ENCODE peak calls at places on chromosomes 7 and 10, in five cellular contexts. One of them, this sample, is unnamed.
A peak's percentile ranks its signal among the peaks of the same experiment; 100 is the strongest.

GRCh38 chr10:59016043-59016442 is 160.4 kb upstream of the PHYHIPL start:
- DNase-seq in AG20443: no peak
- DNase-seq in Kasumi-1: no peak
- DNase-seq in NCI-H345: no peak
- DNase-seq in HCT116: no peak
- DNase-seq in this sample: no peak

GRCh38 chr7:46286346-46286745 is 365.3 kb upstream of the IGFBP3 start:
- DNase-seq in AG20443: no peak
- DNase-seq in Kasumi-1: no peak
- DNase-seq in NCI-H345: no peak
- DNase-seq in HCT116: no peak
- DNase-seq in this sample: no peak

GRCh38 chr7:106503626-106504025 is 157.3 kb downstream of the CCDC71L start:
- DNase-seq in Kasumi-1: no peak
- DNase-seq in NCI-H345: no peak
- DNase-seq in AG20443: no peak
- DNase-seq in HCT116: no peak
- DNase-seq in this sample: no peak

GRCh38 chr10:119304541-119304940 is 97.2 kb downstream of the GRK5 start:
- DNase-seq in AG20443: no peak
- DNase-seq in Kasumi-1: no peak
- DNase-seq in HCT116: no peak
- DNase-seq in NCI-H345: no peak
- DNase-seq in this sample: no peak

GRCh38 chr7:11343818-11344413 is 370.2 kb downstream of the PHF14 start:
- DNase-seq in AG20443: peak; percentile 37
- DNase-seq in NCI-H345: peak; percentile 76
- DNase-seq in Kasumi-1: peak; percentile 20
- DNase-seq in HCT116: peak; percentile 22
- DNase-seq in this sample: peak; percentile 33

GRCh38 chr7:15889501-15889900 is 203.0 kb upstream of the MEOX2 start:
- DNase-seq in HCT116: peak; percentile 15
- DNase-seq in NCI-H345: no peak
- DNase-seq in Kasumi-1: peak; percentile 6
- DNase-seq in AG20443: peak; percentile 34
- DNase-seq in this sample: no peak

GRCh38 chr7:93097388-93097787 is 20.4 kb downstream of the SAMD9 start:
- DNase-seq in NCI-H345: no peak
- DNase-seq in AG20443: no peak
- DNase-seq in HCT116: no peak
- DNase-seq in Kasumi-1: no peak
- DNase-seq in this sample: no peak

GRCh38 chr7:143003393-143004051 is 23.4 kb downstream of the OR9A2 start:
- DNase-seq in HCT116: peak; percentile 36
- DNase-seq in AG20443: peak; percentile 67
- DNase-seq in NCI-H345: peak; percentile 58
- DNase-seq in Kasumi-1: peak; percentile 83
- DNase-seq in this sample: peak; percentile 42

GRCh38 chr10:80473096-80473657 is 19.1 kb downstream of the TSPAN14 start:
- DNase-seq in AG20443: no peak
- DNase-seq in NCI-H345: no peak
- DNase-seq in Kasumi-1: no peak
- DNase-seq in HCT116: no peak
- DNase-seq in this sample: no peak

GRCh38 chr7:158910254-158911053 is 54.1 kb downstream of the DYNC2I1 start:
- DNase-seq in HCT116: no peak
- DNase-seq in NCI-H345: no peak
- DNase-seq in Kasumi-1: no peak
- DNase-seq in AG20443: no peak
- DNase-seq in this sample: no peak

GRCh38 chr7:142811154-142811737 is 40.5 kb downstream of the PRSS2 start:
- DNase-seq in AG20443: peak; percentile 52
- DNase-seq in HCT116: peak; percentile 39
- DNase-seq in NCI-H345: peak; percentile 41
- DNase-seq in Kasumi-1: peak; percentile 94
- DNase-seq in this sample: no peak

GRCh38 chr7:151410405-151411390 is 860 bp upstream of the WDR86 start:
- DNase-seq in HCT116: no peak
- DNase-seq in NCI-H345: peak; percentile 17
- DNase-seq in AG20443: no peak
- DNase-seq in Kasumi-1: no peak
- DNase-seq in this sample: no peak

GRCh38 chr10:14584643-14585042 is 190.1 kb downstream of the FAM107B start:
- DNase-seq in Kasumi-1: no peak
- DNase-seq in HCT116: no peak
- DNase-seq in AG20443: no peak
- DNase-seq in NCI-H345: no peak
- DNase-seq in this sample: no peak

GRCh38 chr7:46054290-46054689 is 133.2 kb upstream of the IGFBP3 start:
- DNase-seq in AG20443: no peak
- DNase-seq in HCT116: no peak
- DNase-seq in Kasumi-1: no peak
- DNase-seq in NCI-H345: no peak
- DNase-seq in this sample: no peak

GRCh38 chr10:85187047-85187446 is 858.7 kb downstream of the CCSER2 start:
- DNase-seq in HCT116: no peak
- DNase-seq in AG20443: no peak
- DNase-seq in NCI-H345: no peak
- DNase-seq in Kasumi-1: no peak
- DNase-seq in this sample: no peak

GRCh38 chr10:49518982-49519578 is 19.8 kb downstream of the ERCC6 start:
- DNase-seq in Kasumi-1: peak; percentile 81
- DNase-seq in AG20443: peak; percentile 71
- DNase-seq in HCT116: peak; percentile 32
- DNase-seq in NCI-H345: peak; percentile 39
- DNase-seq in this sample: no peak

GRCh38 chr7:50502001-50502684 is 52.0 kb upstream of the FIGNL1 start:
- DNase-seq in Kasumi-1: no peak
- DNase-seq in NCI-H345: no peak
- DNase-seq in AG20443: peak; percentile 94
- DNase-seq in HCT116: no peak
- DNase-seq in this sample: no peak

GRCh38 chr10:59346321-59346720 is 16.0 kb downstream of the FAM13C start:
- DNase-seq in NCI-H345: no peak
- DNase-seq in HCT116: no peak
- DNase-seq in AG20443: no peak
- DNase-seq in Kasumi-1: no peak
- DNase-seq in this sample: no peak

GRCh38 chr7:19972872-19973271 is 199.5 kb upstream of the TMEM196 start:
- DNase-seq in HCT116: no peak
- DNase-seq in AG20443: no peak
- DNase-seq in Kasumi-1: no peak
- DNase-seq in NCI-H345: no peak
- DNase-seq in this sample: no peak

GRCh38 chr10:48614481-48615383 is 9.9 kb upstream of the ARHGAP22 start:
- DNase-seq in NCI-H345: no peak
- DNase-seq in HCT116: no peak
- DNase-seq in AG20443: peak; percentile 63
- DNase-seq in Kasumi-1: peak; percentile 62
- DNase-seq in this sample: no peak

GRCh38 chr7:74362262-74362661 is 73.1 kb downstream of the CLIP2 start:
- DNase-seq in Kasumi-1: no peak
- DNase-seq in AG20443: no peak
- DNase-seq in HCT116: no peak
- DNase-seq in NCI-H345: no peak
- DNase-seq in this sample: no peak

GRCh38 chr10:118980135-118980865 is 49.2 kb upstream of the NANOS1 start:
- DNase-seq in NCI-H345: no peak
- DNase-seq in Kasumi-1: no peak
- DNase-seq in AG20443: no peak
- DNase-seq in HCT116: no peak
- DNase-seq in this sample: no peak

GRCh38 chr10:35416628-35417625 is 80.6 kb downstream of the CCNY start:
- DNase-seq in HCT116: no peak
- DNase-seq in AG20443: no peak
- DNase-seq in Kasumi-1: no peak
- DNase-seq in NCI-H345: no peak
- DNase-seq in this sample: peak; percentile 16

GRCh38 chr10:51462076-51462779 is 237.2 kb downstream of the CSTF2T start:
- DNase-seq in AG20443: no peak
- DNase-seq in Kasumi-1: no peak
- DNase-seq in HCT116: no peak
- DNase-seq in NCI-H345: no peak
- DNase-seq in this sample: no peak

GRCh38 chr10:77531441-77532001 is 106.1 kb downstream of the KCNMA1 start:
- DNase-seq in HCT116: peak; percentile 60
- DNase-seq in Kasumi-1: no peak
- DNase-seq in AG20443: peak; percentile 89
- DNase-seq in NCI-H345: peak; percentile 47
- DNase-seq in this sample: no peak

GRCh38 chr10:74917481-74918077 is 91.2 kb downstream of the KAT6B start:
- DNase-seq in Kasumi-1: no peak
- DNase-seq in AG20443: peak; percentile 42
- DNase-seq in NCI-H345: no peak
- DNase-seq in HCT116: peak; percentile 64
- DNase-seq in this sample: no peak

GRCh38 chr10:44956717-44957706 is 2.6 kb upstream of the RASSF4 start:
- DNase-seq in NCI-H345: no peak
- DNase-seq in HCT116: no peak
- DNase-seq in Kasumi-1: no peak
- DNase-seq in AG20443: no peak
- DNase-seq in this sample: no peak

This sample was measured in NCI-H1092.